ENCODE peak calls at places on chromosomes 7 and 10, in four cellular contexts. M, C, G and L are unnamed samples.
A peak's percentile ranks its signal among the peaks of the same experiment; 100 is the strongest.

GRCh38 chr10:96285331-96285752 is 14.0 kb upstream of the BLNK start:
- DNase-seq in M (no peak), C (no peak), G (no peak), L (no peak)

GRCh38 chr7:115087437-115087836 is 165.5 kb downstream of the MDFIC start:
- DNase-seq in M (no peak), C (no peak), G (no peak), L (no peak)

GRCh38 chr7:116311262-116311661 is 100.9 kb downstream of the TES start:
- DNase-seq in M (no peak), C (no peak), G (no peak), L (no peak)

GRCh38 chr7:65827366-65827765 is 45.5 kb upstream of the VKORC1L1 start:
- DNase-seq in M (no peak), C (no peak), G (no peak), L (no peak)

GRCh38 chr7:100983451-100984187 is 14.3 kb downstream of the MUC12 start:
- DNase-seq in M (no peak), C (no peak), G (no peak), L (no peak)

GRCh38 chr7:90455163-90456030 is 14.0 kb upstream of the PTTG1IP2 start:
- DNase-seq in M (no peak), C (no peak), G (no peak), L (no peak)

GRCh38 chr10:11272915-11273389 is 255.3 kb downstream of the CELF2 start:
- DNase-seq in M (no peak), C (no peak), G (no peak), L (no peak)

GRCh38 chr7:117715784-117716445 is 157.3 kb downstream of the CTTNBP2 start:
- DNase-seq in M (no peak), C (no peak), G (no peak), L (no peak)

GRCh38 chr7:51198654-51199053 is 118.0 kb downstream of the COBL start:
- DNase-seq in M (no peak), C (no peak), G (no peak), L (no peak)

GRCh38 chr10:80136134-80136571 is 3.6 kb downstream of the PLAC9 start:
- DNase-seq in M (no peak), C (peak; percentile 95), G (no peak), L (no peak)

GRCh38 chr7:1748774-1749173 is 78.7 kb downstream of the ELFN1 start:
- DNase-seq in M (no peak), C (no peak), G (no peak), L (no peak)

GRCh38 chr10:49747303-49747646 is 14.8 kb downstream of the OGDHL start:
- DNase-seq in M (no peak), C (no peak), G (no peak), L (peak; percentile 6)

GRCh38 chr10:30691601-30692015 is 62.1 kb upstream of the LYZL2 start:
- DNase-seq in M (no peak), C (no peak), G (no peak), L (no peak)

GRCh38 chr10:98374176-98374969 is 40.6 kb downstream of the PYROXD2 start:
- DNase-seq in M (no peak), C (no peak), G (no peak), L (no peak)

GRCh38 chr7:157568785-157569584 is 232.2 kb downstream of the DNAJB6 start:
- DNase-seq in M (peak; percentile 11), C (peak; percentile 54), G (peak; percentile 26), L (no peak)

GRCh38 chr10:24483701-24484100 is 240.0 kb downstream of the ARHGAP21 start:
- DNase-seq in M (no peak), C (no peak), G (no peak), L (no peak)

GRCh38 chr7:24152907-24153513 is 131.0 kb upstream of the NPY start:
- DNase-seq in M (no peak), C (no peak), G (no peak), L (no peak)

GRCh38 chr7:24884401-24884800 is 95.6 kb downstream of the OSBPL3 start:
- DNase-seq in M (no peak), C (no peak), G (no peak), L (no peak)

GRCh38 chr7:27189560-27190283 is 4.7 kb upstream of the HOXA11 start:
- DNase-seq in M (no peak), C (no peak), G (no peak), L (no peak)

GRCh38 chr7:43636093-43636492 is 53.2 kb downstream of the STK17A start:
- DNase-seq in M (no peak), C (no peak), G (no peak), L (no peak)

GRCh38 chr7:138864667-138865066 is 66.7 kb upstream of the ATP6V0A4 start:
- DNase-seq in M (no peak), C (no peak), G (no peak), L (no peak)

GRCh38 chr7:77649950-77650349 is 46.3 kb upstream of the RSBN1L start:
- DNase-seq in M (no peak), C (no peak), G (no peak), L (no peak)

GRCh38 chr10:124245191-124245590 is 151.8 kb upstream of the CHST15 start:
- DNase-seq in M (no peak), C (no peak), G (no peak), L (no peak)

GRCh38 chr7:42380411-42380810 is 143.4 kb upstream of the GLI3 start:
- DNase-seq in M (no peak), C (no peak), G (no peak), L (no peak)

GRCh38 chr7:39613577-39613976 is 9.8 kb upstream of the RALA start:
- DNase-seq in M (no peak), C (no peak), G (no peak), L (no peak)